ENCODE peak calls at places on chromosome 16, in seven cellular contexts. W is OCI-LY7, J is fibroblast of lung, I is mammary epithelial cell, S is body of pancreas, D is AG09309, T is psoas muscle. U is an unnamed sample.

GRCh38 chr16:87487361-87487924 is 5.4 kb downstream of the ZCCHC14 start:
- DNase-seq in J (peak), D (no peak), T (peak), I (peak), W (no peak), S (peak), U (no peak)

GRCh38 chr16:26772503-26772902 is 294.2 kb upstream of the C16orf82 start:
- DNase-seq in D (no peak), T (no peak), J (no peak), I (no peak), W (no peak), S (no peak), U (no peak)

GRCh38 chr16:84308120-84308519 is 13.4 kb downstream of the WFDC1 start:
- DNase-seq in T (peak), S (peak), D (no peak), W (peak), J (no peak), I (no peak), U (no peak)

GRCh38 chr16:11679941-11680911 is 12.0 kb downstream of the SNN start:
- DNase-seq in S (no peak), I (no peak), D (no peak), J (no peak), T (no peak), W (no peak), U (no peak)

GRCh38 chr16:11586375-11586855 is 304 bp downstream of the LITAF start:
- DNase-seq in W (no peak), T (peak), D (no peak), J (no peak), S (no peak), I (no peak), U (no peak)

GRCh38 chr16:77584205-77584859 is 138.0 kb upstream of the NUDT7 start:
- DNase-seq in D (peak), S (peak), W (peak), I (peak), J (peak), T (no peak), U (no peak)

GRCh38 chr16:57946181-57946801 is 24.6 kb downstream of the CNGB1 start:
- DNase-seq in W (no peak), D (no peak), T (no peak), S (no peak), I (no peak), J (no peak), U (no peak)

GRCh38 chr16:54503011-54503410 is 216.4 kb upstream of the IRX3 start:
- DNase-seq in J (no peak), T (peak), D (no peak), I (no peak), W (no peak), S (no peak), U (no peak)

GRCh38 chr16:25155553-25156460 is 44.3 kb downstream of the LCMT1 start:
- DNase-seq in D (no peak), W (no peak), S (no peak), T (no peak), J (peak), I (peak), U (no peak)

GRCh38 chr16:88473666-88474534 is 20.8 kb downstream of the ZFPM1 start:
- DNase-seq in I (no peak), W (no peak), D (no peak), T (no peak), J (peak), S (peak), U (no peak)

GRCh38 chr16:4064950-4065352 is 51.3 kb downstream of the ADCY9 start:
- DNase-seq in W (no peak), S (no peak), I (no peak), D (no peak), J (no peak), T (no peak), U (no peak)

GRCh38 chr16:19227643-19228042 is 57.9 kb upstream of the CLEC19A start:
- DNase-seq in T (no peak), I (no peak), D (no peak), W (no peak), S (peak), J (peak), U (peak)

GRCh38 chr16:19885456-19886060 is 910 bp upstream of the GPRC5B start:
- DNase-seq in T (peak), W (no peak), J (no peak), I (no peak), S (peak), D (no peak), U (no peak)

GRCh38 chr16:70777973-70778406 is 23.0 kb downstream of the VAC14 start:
- DNase-seq in D (peak), J (no peak), W (no peak), S (no peak), I (peak), T (no peak), U (no peak)

GRCh38 chr16:21101631-21102420 is 48.8 kb downstream of the DNAH3 start:
- DNase-seq in D (no peak), J (peak), I (no peak), S (no peak), W (peak), T (no peak), U (peak)

GRCh38 chr16:50841081-50841886 is 99.4 kb downstream of the CYLD start:
- DNase-seq in W (no peak), T (no peak), J (peak), I (no peak), D (no peak), S (peak), U (no peak)
- H3K4me3 ChIP-seq in W (no peak), T (peak), J (no peak), I (no peak), D (no peak), S (no peak), U (peak)

DNA sequence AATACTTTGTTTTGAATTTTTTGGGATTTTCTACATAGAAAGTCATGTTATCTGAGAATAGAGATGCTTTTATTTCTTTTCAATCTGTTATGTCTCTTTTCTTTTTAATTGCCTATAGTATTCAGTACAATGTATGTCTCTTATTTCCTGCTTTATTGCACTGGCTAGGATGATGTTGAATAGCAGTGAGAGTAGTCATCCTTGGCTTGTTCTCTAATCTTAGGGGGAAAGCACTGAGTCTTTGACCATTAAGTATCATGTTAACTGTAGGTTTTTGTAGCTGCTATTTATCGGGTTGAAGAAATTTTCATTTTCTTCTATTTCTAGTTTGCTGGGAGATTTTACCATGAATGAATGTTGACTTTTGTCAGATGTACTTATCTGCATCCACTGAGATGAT is 10.0 kb upstream of the ABCA3 start:
- DNase-seq in I (no peak), W (no peak), D (no peak), T (no peak), S (no peak), J (no peak), U (no peak)
- TF ChIP-seq CTCF in I (no peak), W (no peak), D (no peak), T (no peak), S (no peak), J (no peak), U (no peak)

GRCh38 chr16:73053379-73054130 is 5.6 kb upstream of the ZFHX3 start:
- DNase-seq in I (peak), D (no peak), S (no peak), J (peak), T (peak), W (no peak), U (no peak)

GRCh38 chr16:73056383-73056782 is 8.5 kb upstream of the ZFHX3 start:
- DNase-seq in I (no peak), J (no peak), S (no peak), T (no peak), D (no peak), W (no peak), U (no peak)

GRCh38 chr16:73054131-73054496 is 6.2 kb upstream of the ZFHX3 start:
- DNase-seq in I (no peak), J (no peak), W (no peak), D (no peak), T (peak), S (no peak), U (no peak)

GRCh38 chr16:73053038-73053378 is 5.1 kb upstream of the ZFHX3 start:
- DNase-seq in T (no peak), J (no peak), W (no peak), S (no peak), D (no peak), I (no peak), U (no peak)

DNA sequence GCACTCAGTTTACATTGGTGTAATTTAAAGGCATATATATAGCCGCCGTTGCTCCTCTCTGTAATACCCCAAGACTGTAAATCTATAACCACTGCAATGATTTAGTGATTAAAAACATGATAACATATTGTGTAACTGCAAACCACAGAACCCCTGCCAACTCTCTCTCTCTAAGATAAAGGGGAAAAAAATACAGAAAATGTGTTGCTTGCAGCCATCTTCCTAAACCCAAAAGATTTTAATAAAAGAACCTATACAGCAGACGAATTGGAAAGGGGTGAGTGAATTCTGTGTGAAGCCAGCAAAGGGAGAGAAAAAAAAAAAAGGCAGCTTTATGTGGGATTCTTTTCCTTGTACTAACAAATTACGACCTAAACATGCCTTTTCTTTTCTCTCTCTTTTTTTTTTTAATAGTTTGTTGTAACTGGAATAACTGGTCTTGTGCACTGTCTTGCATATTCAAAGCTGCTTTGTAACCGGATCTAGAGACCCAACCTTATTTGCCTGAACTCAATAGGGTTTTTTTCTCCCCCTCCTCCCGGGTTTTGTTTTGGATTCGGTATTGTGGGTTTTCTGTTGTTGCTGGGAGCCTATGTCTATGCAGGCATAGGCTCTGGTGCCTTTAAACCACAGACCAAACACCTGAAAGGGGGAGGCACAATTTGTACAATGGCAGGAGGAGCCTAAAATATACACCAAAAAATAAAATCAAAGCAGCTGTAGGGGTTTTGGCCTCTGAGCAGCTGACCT is 7.0 kb upstream of the ZFHX3 start:
- DNase-seq in D (no peak), W (peak), T (no peak), I (peak), J (peak), S (no peak), U (no peak)
- H3K4me3 ChIP-seq in D (peak), W (peak), T (peak), I (no peak), J (peak), S (no peak), U (peak)

DNA sequence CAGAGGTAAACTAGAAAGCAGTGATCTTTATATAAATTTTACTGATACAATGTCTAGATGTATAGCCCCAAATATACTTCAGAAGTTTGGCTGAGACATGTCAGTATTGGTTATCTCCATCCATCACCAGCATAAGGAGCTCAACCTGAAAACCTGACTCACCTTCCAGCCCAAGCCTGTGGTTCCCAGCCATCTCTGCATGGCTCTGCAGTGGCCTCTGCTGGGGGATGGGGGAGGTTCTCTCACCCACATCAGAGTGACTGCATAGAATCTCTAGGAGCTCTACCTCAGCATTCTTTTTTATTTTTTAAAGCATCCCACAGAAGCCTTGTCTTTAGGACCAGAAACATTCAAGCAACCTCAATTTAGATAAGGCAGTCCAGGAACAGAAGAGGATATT is 27.3 kb downstream of the USP7 start:
- DNase-seq in T (no peak), S (peak), D (no peak), W (peak), I (peak), J (peak), U (no peak)
- TF ChIP-seq CTCF in T (peak), S (peak), D (peak), W (peak), I (peak), J (peak), U (peak)

GRCh38 chr16:90046122-90046970 is 27.1 kb upstream of the DBNDD1 start:
- DNase-seq in S (no peak), D (no peak), W (no peak), T (peak), J (no peak), I (no peak), U (no peak)
- H3K4me3 ChIP-seq in S (no peak), D (peak), W (no peak), T (peak), J (no peak), I (no peak), U (peak)

GRCh38 chr16:30370444-30371247 is at the start of gene TBC1D10B:
- DNase-seq in S (peak), D (peak), I (peak), W (peak), T (peak), J (peak), U (peak)
- TF ChIP-seq CTCF in S (peak), D (peak), I (no peak), W (peak), T (peak), J (peak), U (peak)

DNA sequence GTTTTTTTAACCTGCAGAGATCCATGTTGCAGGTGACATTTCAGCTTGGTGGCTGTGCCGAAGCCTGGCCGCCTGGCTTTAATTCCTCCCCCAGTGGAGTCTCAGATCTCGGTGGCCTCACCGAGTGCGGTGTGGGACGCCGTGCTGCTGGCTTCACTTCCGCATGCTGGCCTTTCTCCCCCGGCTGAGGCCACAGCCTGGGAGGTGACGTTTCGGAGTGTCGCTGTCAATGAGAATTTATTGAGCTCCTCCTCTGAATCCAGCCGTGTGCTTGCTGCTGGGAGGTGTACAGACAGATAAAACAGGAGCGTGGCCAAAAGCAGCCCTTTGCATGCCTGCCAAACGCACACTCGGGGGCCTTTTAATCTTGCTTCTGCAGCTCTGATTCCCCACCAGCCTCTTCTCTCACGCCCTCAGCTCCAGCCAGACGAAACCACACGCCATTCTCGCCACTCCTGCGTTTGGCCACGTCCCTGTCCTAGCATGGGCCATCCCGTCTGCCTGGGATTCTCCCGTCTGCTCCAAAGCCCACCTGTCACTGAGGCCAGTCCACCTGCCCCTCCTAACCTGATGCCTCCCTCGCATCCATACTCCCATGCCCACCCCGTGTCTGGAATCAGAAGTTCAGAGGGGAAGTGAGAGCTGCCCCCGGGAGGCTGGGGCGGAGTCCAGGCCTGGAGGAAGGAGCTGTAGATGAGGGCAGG is 3.6 kb downstream of the GSE1 start:
- DNase-seq in S (peak), D (no peak), I (no peak), J (peak), W (peak), T (peak), U (no peak)
- H3K4me3 ChIP-seq in S (no peak), D (no peak), I (no peak), J (no peak), W (peak), T (peak), U (no peak)

DNA sequence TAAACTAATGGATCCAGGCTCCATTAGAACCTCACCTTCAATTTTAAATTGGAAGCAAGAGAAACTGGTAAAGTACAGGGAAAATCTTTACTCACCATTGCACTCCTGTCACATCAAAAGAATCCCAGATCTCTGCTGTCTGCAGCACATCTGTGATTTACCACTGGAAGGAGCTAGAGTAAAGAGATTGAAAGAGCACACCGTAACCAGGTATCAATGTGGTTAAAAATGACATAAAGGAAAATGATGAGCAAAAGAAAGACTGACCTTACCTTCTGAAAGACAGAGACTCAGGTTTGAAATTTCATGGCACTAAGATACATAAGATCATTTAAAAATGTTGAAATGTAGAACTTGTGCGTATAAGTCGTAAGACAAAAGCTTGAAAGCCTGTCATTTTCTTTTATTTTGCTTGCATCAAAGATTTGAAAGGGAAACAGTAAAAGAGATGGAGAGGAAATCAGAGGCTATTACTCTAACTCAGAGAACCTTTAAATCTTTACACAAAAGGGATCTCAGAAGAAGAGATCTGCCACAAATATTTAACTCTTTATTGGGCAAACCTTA is 678.2 kb upstream of the GOT2 start:
- DNase-seq in S (no peak), W (no peak), J (peak), D (no peak), T (no peak), I (peak), U (no peak)
- TF ChIP-seq CTCF in S (no peak), W (peak), J (peak), D (peak), T (no peak), I (peak), U (peak)

DNA sequence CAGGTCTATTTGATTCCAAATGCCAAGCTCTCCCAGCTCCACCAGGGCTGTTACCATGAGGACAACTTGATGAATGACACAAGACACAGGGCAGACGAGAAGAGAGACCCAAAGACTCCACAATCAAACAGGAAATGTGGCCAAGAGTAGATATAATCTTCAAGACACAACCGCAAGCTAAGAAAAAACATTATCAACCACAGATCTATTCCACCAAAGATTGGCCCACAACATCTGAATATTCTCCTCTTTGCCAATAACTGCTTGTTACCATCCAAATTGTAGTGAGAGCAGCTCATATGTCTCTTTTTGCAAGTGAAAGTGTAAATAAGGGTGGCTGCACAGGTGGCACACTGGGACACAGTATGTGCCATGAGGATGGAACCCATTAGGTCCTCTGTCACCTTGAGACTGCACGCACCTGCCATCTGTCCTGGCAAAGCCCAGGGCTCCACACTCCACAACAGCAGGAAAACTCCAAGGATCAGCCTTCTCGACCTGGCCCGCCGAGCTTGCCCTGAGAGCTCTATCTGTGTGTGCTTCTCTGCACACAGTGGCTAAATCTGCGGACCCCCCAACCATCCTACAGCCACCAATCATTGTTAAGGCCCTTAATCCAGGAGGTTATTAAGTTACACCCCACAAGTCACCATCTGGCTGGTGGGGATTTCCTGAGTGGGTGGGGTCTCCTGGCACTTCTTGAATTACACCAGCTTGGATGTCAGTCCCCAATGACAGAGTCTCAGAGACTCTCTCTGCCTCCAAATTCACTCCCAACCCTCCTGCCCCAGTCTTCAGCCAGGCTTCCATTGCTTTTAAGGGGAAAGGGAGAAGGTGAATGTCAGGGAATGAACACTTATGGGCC is 50.5 kb downstream of the DYNLRB2 start:
- DNase-seq in I (no peak), S (no peak), W (no peak), T (no peak), J (no peak), D (no peak), U (no peak)
- H3K4me3 ChIP-seq in I (no peak), S (no peak), W (no peak), T (no peak), J (no peak), D (no peak), U (no peak)

DNA sequence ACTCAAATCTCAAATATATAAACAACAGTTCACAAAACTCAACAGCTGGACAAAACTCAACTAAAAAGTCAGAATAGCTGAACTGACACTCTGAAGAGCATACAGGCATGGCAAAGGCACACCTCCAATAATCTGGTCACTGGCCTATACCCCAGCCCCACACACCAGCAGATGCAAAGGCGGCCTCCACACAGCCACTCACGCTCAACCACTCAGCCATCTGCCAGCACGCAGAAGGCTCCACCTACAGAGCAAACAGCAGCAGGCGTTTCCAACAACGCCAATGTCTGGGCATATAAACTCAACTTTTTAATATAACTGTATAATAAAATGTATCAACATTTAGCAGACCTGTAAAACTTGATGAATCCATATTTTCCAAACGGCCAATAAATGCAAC is 17.2 kb downstream of the USP7 start:
- DNase-seq in W (peak), S (peak), T (no peak), I (no peak), D (no peak), J (no peak), U (no peak)
- TF ChIP-seq CTCF in W (peak), S (no peak), T (no peak), I (no peak), D (no peak), J (no peak), U (no peak)